ENCODE peak calls at places on chromosome 10, in five cellular contexts. Z, S, W, V and Y are unnamed samples.

GRCh38 chr10:62894156-62894555 is 78.0 kb upstream of the EGR2 start:
- DNase-seq in Z (no peak), S (no peak), W (no peak), V (no peak), Y (no peak)

GRCh38 chr10:36053271-36053670 is 411.2 kb upstream of the FZD8 start:
- DNase-seq in Z (no peak), S (no peak), W (no peak), V (no peak), Y (no peak)

GRCh38 chr10:10872035-10872673 is 145.5 kb upstream of the CELF2 start:
- DNase-seq in Z (peak), S (no peak), W (no peak), V (no peak), Y (no peak)

GRCh38 chr10:48498940-48499510 is 105.8 kb downstream of the ARHGAP22 start:
- DNase-seq in Z (no peak), S (peak), W (no peak), V (peak), Y (no peak)

GRCh38 chr10:113015201-113015600 is 65.2 kb downstream of the TCF7L2 start:
- DNase-seq in Z (no peak), S (no peak), W (no peak), V (no peak), Y (no peak)

GRCh38 chr10:116146374-116146773 is 126.6 kb downstream of the GFRA1 start:
- DNase-seq in Z (no peak), S (no peak), W (no peak), V (peak), Y (no peak)

GRCh38 chr10:103592186-103593021 is 98.9 kb downstream of the NEURL1 start:
- DNase-seq in Z (no peak), S (peak), W (peak), V (no peak), Y (no peak)

GRCh38 chr10:50991496-50992355 is 82.6 kb upstream of the PRKG1 start:
- DNase-seq in Z (no peak), S (no peak), W (peak), V (no peak), Y (no peak)

GRCh38 chr10:63425512-63425911 is 40.3 kb downstream of the JMJD1C start:
- DNase-seq in Z (no peak), S (no peak), W (no peak), V (no peak), Y (no peak)

DNA sequence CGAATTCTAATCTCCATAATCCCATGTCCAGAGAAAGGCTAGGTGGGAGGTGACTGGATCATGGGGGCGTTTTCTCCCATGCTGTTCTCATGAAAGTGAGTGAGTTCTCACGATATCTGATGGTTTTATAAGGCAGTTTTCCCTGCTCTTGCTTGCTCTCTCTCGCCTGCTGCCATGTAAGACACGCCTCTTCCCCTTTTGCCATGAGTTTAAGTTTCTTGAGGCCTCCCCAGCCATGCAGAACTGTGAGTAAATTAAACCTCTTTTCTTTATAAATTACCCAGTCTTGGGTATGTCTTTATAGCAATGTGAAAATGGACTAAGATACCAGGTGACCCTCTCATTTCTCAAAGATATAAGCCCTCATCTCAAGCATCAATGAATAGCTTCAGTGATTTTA is 1.1 kb upstream of the ACTA2 start:
- DNase-seq in Z (no peak), S (no peak), W (no peak), V (no peak), Y (no peak)
- H3K27ac ChIP-seq in Z (no peak), S (peak), W (no peak), V (peak), Y (peak)

DNA sequence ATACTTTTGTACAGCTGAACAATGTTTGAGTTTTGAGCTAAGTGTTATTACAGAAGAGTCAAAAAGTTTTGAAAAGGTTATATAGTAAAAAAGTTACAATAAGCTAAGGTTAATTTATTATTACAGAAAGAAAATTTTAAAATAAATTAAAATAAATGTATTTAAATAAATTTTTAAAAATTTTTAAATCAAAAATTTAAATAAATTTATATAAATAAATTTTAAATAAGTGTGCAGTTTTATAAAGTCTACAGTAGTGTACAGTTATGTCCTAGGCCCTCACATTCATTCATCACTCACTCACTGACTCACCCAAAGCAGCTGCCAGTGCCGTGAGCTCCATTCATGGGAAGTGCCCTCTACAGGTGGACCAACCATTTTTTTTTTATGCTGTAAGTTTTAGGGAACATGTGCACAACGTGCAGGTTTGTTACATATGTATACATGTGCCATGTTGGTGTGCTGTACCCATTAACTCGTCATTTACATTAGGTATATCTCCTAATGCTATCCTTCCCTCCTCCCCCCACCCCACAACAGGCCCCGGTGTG is 462.9 kb upstream of the ZMIZ1 start:
- DNase-seq in Z (no peak), S (no peak), W (no peak), V (no peak), Y (no peak)
- TF ChIP-seq CTCF in Z (no peak), S (no peak), W (no peak), V (no peak), Y (no peak)

DNA sequence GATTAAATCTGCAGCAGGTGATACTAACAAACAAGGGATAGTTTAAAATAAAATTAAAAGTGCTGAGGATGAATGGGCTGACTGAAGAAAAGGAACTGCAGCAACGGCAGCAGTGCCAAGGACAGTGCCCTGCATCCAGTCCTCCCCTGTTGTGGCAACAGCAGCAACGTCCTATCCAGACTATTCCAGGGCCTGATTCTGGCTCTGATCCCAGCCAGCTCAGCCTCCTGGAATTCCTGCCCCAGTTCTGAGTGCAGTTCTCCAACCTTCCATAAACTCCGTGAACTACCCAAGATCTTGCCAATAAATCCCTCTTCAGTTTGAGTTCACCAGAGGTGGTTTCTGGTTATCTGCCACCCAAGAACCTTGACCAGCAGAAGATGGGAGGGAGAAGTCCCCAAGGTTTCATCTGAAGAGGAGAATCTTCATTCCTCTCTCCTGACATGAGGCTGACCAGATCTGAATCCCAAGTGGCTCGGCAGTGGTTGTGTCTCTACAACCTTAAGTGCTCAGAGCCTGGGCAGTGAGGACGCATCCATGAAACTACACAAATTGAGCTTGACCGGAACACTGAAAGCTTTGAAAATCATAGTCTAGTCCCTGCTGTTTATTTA is 115.8 kb downstream of the SORBS1 start:
- DNase-seq in Z (peak), S (peak), W (peak), V (no peak), Y (no peak)
- TF ChIP-seq POLR2A in Z (no peak), S (no peak), W (no peak), V (no peak), Y (no peak)

DNA sequence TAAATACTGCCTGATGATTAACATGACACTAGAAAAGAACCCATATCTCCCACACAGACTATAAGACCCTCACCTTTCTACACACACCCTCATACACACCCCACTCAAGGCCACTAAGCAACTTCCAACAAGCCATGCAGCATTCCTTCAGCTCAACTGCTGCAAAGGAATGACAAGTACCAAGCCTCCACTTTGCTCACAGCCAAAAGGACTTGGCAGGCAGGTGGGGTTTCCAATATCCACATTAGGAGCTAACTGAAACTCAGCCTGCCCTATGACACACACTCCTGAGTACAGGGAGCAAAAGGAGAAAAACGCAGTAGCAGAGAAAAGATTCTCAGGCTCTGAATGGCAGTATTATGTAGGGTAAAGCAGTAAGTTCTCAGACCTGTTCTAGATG is 13.4 kb downstream of the USP54 start:
- DNase-seq in Z (peak), S (peak), W (peak), V (peak), Y (no peak)
- H3K27ac ChIP-seq in Z (peak), S (peak), W (no peak), V (peak), Y (peak)

GRCh38 chr10:79387466-79387973 is 40.3 kb downstream of the PPIF start:
- DNase-seq in Z (peak), S (no peak), W (peak), V (no peak), Y (no peak)

GRCh38 chr10:79386637-79387465 is 39.6 kb downstream of the PPIF start:
- DNase-seq in Z (peak), S (peak), W (peak), V (peak), Y (no peak)

GRCh38 chr10:79384773-79385391 is 37.6 kb downstream of the PPIF start:
- DNase-seq in Z (peak), S (no peak), W (peak), V (peak), Y (no peak)

GRCh38 chr10:79385392-79385795 is 38.1 kb downstream of the PPIF start:
- DNase-seq in Z (no peak), S (no peak), W (peak), V (no peak), Y (no peak)

DNA sequence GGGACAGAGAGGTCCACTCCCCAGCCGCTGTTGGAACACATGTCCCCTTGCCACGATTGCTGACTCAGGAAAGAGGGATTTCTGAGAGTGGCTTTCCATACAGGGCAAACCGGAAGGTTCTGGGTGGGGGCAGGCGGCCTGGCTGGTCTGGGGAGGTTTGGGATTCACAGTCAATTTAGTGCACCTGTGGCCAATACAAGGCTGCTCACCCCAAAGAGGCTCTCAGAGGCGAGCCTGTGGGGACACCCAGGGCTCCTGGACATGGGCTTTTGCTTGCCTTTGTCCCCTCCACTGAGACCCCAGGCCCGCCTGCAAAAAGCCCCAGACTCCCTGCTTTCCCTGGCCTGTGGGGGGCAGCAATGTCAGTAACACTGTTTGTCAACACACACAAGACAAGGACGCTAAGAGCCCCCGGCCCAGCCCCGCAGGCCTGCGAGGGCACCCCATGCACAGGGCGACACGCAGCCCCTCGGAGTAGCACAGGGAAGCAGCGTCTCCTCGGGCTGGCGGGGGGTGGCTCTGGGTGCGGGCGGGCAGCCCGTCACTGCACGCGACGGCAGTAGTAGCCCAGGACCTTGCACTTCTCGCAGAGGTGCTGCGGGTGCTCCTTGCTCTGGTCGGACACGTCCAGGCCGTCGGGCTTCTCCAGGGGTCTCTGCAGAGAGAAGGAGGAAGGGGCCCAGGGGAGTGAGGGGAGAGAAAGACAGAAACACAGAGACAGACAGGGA is 38.7 kb downstream of the PPIF start:
- DNase-seq in Z (peak), S (no peak), W (peak), V (peak), Y (no peak)
- TF ChIP-seq CTCF in Z (no peak), S (no peak), W (no peak), V (no peak), Y (no peak)

DNA sequence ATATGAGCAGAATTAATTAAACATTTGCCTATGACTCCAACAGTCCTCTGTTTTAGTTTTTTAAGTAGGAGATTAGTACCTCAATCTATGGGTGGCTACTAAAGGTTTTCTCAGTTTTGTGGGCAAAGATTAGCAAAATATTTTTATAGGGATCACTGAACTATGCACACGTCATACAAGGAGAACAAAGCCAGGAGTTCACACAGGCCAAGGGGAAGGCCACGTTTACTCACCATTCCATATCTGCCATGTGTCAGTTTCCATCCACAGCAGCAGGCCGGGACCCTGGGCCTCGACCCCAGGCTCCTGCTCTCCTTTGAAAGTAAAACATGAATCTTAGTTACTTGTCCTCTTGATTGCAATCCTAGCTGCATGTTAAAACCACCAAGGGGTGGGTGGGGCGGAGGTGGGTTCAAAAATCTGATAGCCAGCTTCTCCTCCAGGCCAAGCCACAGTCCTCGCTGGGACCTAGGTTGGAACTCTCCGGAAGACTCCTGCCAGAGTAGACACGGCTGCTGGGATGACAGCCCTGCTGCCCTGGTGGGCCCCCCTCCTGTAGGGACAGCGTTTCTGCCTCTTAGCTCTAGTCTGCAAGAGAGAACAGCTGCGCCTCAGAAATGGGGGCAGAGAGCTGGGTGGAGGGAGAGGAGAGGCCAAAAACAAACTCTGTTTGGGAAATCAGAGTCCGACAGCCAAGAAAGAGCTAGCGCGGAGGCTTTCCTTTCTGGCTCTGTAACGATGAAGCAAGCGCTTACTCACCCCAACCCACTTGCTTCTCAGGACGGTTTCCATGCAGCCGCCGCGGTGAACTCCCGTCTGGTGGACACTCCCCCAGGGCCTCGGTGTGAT is 35.6 kb downstream of the PITRM1 start:
- DNase-seq in Z (peak), S (no peak), W (no peak), V (no peak), Y (no peak)
- TF ChIP-seq POLR2A in Z (no peak), S (no peak), W (no peak), V (no peak), Y (no peak)

GRCh38 chr10:15478950-15479349 is 107.9 kb upstream of the FAM171A1 start:
- DNase-seq in Z (no peak), S (no peak), W (no peak), V (no peak), Y (no peak)
- H3K27ac ChIP-seq in Z (no peak), S (no peak), W (no peak), V (no peak), Y (no peak)

GRCh38 chr10:119290301-119291036 is 83.1 kb downstream of the GRK5 start:
- DNase-seq in Z (no peak), S (no peak), W (no peak), V (no peak), Y (no peak)
- TF ChIP-seq CTCF in Z (no peak), S (no peak), W (peak), V (peak), Y (no peak)

DNA sequence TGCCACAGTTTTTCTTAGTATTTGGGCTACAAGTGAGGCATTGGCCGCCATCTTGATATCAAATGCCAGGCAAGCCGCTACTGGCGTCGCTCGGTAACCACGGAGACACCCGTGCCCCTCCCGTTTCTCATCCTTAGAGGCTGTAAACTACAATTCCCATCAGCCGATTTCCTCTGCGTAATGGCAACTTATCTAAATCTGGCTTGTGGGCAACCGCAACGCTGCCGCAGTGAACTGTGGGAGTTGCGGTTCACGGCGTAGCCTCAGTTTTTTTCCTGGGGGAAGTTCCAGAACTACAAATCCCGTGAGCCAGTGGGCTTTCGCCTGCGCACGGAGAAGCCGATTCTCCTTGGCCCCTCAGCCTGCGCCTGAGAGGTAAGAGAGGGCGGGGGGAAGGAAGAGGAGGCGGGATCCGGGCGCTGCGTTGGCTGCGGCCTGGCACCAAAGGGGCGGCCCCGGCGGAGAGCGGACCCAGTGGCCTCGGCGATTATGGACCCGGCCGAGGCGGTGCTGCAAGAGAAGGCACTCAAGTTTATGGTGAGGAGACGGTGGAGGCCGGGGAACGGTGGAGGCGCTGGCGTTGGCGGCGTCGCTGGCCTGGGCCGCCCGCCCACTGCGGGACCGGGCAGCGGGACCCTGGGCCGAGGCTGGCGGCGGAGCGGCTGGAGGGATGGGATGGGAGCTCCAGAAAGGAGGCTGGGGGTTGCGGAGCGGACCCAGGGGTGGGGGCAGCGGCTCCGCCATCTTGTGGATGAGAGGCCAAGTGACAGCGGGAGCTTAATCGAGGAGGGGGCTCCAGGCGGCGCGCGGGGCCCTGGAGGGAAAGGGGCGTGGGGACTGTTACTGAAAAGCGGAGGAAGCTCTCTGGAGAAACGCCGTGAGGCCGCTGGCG is at the start of gene BTRC:
- DNase-seq in Z (peak), S (peak), W (peak), V (peak), Y (peak)
- TF ChIP-seq POLR2A in Z (peak), S (no peak), W (peak), V (peak), Y (peak)